ENCODE peak calls at places on chromosomes 6 and 20, in four cellular contexts. E, V, A and M are unnamed samples.

GRCh38 chr6:89997456-89998445 is 103.5 kb downstream of the GJA10 start:
- DNase-seq in E (no peak), V (peak), A (no peak), M (no peak)

GRCh38 chr6:56004421-56004820 is 129.0 kb upstream of the BMP5 start:
- DNase-seq in E (no peak), V (peak), A (no peak), M (no peak)

GRCh38 chr6:46175446-46175845 is 4.7 kb upstream of the ENPP5 start:
- DNase-seq in E (no peak), V (no peak), A (no peak), M (no peak)

GRCh38 chr6:140546640-140547039 is 1172.2 kb upstream of the CITED2 start:
- DNase-seq in E (no peak), V (peak), A (no peak), M (no peak)

GRCh38 chr6:151807513-151808330 is at the start of gene ESR1:
- DNase-seq in E (no peak), V (peak), A (no peak), M (no peak)

GRCh38 chr6:157151989-157152388 is 171.3 kb downstream of the TMEM242 start:
- DNase-seq in E (no peak), V (peak), A (no peak), M (no peak)

GRCh38 chr6:126094411-126094810 is 108.1 kb downstream of the TRMT11 start:
- DNase-seq in E (no peak), V (no peak), A (no peak), M (no peak)

GRCh38 chr6:3797231-3798200 is 46.0 kb upstream of the PXDC1 start:
- DNase-seq in E (no peak), V (peak), A (no peak), M (peak)

GRCh38 chr6:166809721-166810120 is 146.6 kb downstream of the RNASET2 start:
- DNase-seq in E (no peak), V (no peak), A (no peak), M (no peak)

GRCh38 chr6:143150291-143150690 is 89.6 kb downstream of the AIG1 start:
- DNase-seq in E (no peak), V (no peak), A (no peak), M (no peak)

GRCh38 chr6:88013015-88013414 is 34.6 kb upstream of the SPACA1 start:
- DNase-seq in E (no peak), V (no peak), A (no peak), M (peak)

GRCh38 chr20:53677447-53678314 is 84.0 kb upstream of the ZNF217 start:
- DNase-seq in E (no peak), V (peak), A (no peak), M (no peak)

GRCh38 chr6:35140991-35141720 is at the start of gene TCP11:
- DNase-seq in E (no peak), V (no peak), A (no peak), M (no peak)

GRCh38 chr6:90537723-90538407 is 49.0 kb downstream of the MAP3K7 start:
- DNase-seq in E (no peak), V (peak), A (no peak), M (no peak)

GRCh38 chr6:43269273-43270007 is 26.2 kb downstream of the TTBK1 start:
- DNase-seq in E (no peak), V (no peak), A (no peak), M (no peak)

GRCh38 chr20:61119263-61119662 is 132.8 kb upstream of the CDH4 start:
- DNase-seq in E (no peak), V (no peak), A (no peak), M (no peak)

GRCh38 chr20:36310215-36310981 is 4.3 kb downstream of the DLGAP4 start:
- DNase-seq in E (no peak), V (no peak), A (no peak), M (no peak)

GRCh38 chr20:51092238-51092822 is 69.4 kb upstream of the KCNG1 start:
- DNase-seq in E (no peak), V (peak), A (no peak), M (no peak)

GRCh38 chr20:34299925-34300806 is 3.0 kb downstream of the AHCY start:
- DNase-seq in E (no peak), V (peak), A (no peak), M (no peak)

GRCh38 chr20:38926934-38927616 is 858 bp downstream of the FAM83D start:
- DNase-seq in E (no peak), V (peak), A (no peak), M (peak)